ENCODE peak calls at places on chromosomes 4 and X, in five cellular contexts. Q, A, V, N and S are unnamed samples.

GRCh38 chrX:119696251-119696890 is 3.4 kb upstream of the SEPTIN6 start:
- DNase-seq in Q (no peak), A (no peak), V (no peak), N (no peak), S (no peak)

GRCh38 chr4:110970642-110971041 is 347.8 kb upstream of the PITX2 start:
- DNase-seq in Q (no peak), A (peak), V (no peak), N (no peak), S (no peak)

GRCh38 chr4:17911608-17912007 is 100.8 kb downstream of the NCAPG start:
- DNase-seq in Q (no peak), A (no peak), V (no peak), N (no peak), S (no peak)

GRCh38 chrX:82765806-82766205 is 742.3 kb upstream of the POU3F4 start:
- DNase-seq in Q (no peak), A (no peak), V (no peak), N (no peak), S (no peak)

GRCh38 chr4:83320548-83320947 is 14.1 kb downstream of the HPSE start:
- DNase-seq in Q (peak), A (peak), V (peak), N (peak), S (no peak)

GRCh38 chr4:124641715-124642380 is 70.7 kb downstream of the ANKRD50 start:
- DNase-seq in Q (no peak), A (no peak), V (no peak), N (no peak), S (no peak)

GRCh38 chrX:53281321-53281822 is at the start of gene IQSEC2:
- DNase-seq in Q (peak), A (peak), V (peak), N (peak), S (peak)

GRCh38 chrX:23035493-23035892 is 35.7 kb downstream of the DDX53 start:
- DNase-seq in Q (no peak), A (no peak), V (no peak), N (no peak), S (no peak)

GRCh38 chrX:103628386-103629290 is at the start of gene TCEAL1:
- DNase-seq in Q (peak), A (peak), V (peak), N (peak), S (peak)

GRCh38 chrX:3403748-3404147 is 57.3 kb upstream of the MXRA5 start:
- DNase-seq in Q (no peak), A (no peak), V (no peak), N (no peak), S (no peak)

GRCh38 chr4:129346760-129347159 is 250.8 kb downstream of the C4orf33 start:
- DNase-seq in Q (no peak), A (no peak), V (no peak), N (no peak), S (no peak)

GRCh38 chr4:123034023-123034422 is 111.6 kb upstream of the NUDT6 start:
- DNase-seq in Q (no peak), A (no peak), V (no peak), N (no peak), S (no peak)

GRCh38 chr4:25081866-25082471 is 51.2 kb upstream of the LGI2 start:
- DNase-seq in Q (no peak), A (no peak), V (no peak), N (no peak), S (no peak)

GRCh38 chrX:48972214-48973164 is 845 bp upstream of the KCND1 start:
- DNase-seq in Q (peak), A (peak), V (no peak), N (peak), S (no peak)

GRCh38 chrX:12421918-12422317 is 283.6 kb downstream of the FRMPD4 start:
- DNase-seq in Q (no peak), A (no peak), V (no peak), N (no peak), S (no peak)

GRCh38 chr4:172725581-172725980 is 443.0 kb upstream of the GALNT7 start:
- DNase-seq in Q (no peak), A (no peak), V (no peak), N (no peak), S (no peak)

GRCh38 chr4:177938226-177938625 is 496.0 kb upstream of the AGA start:
- DNase-seq in Q (no peak), A (no peak), V (no peak), N (no peak), S (no peak)

GRCh38 chr4:73836373-73837269 is at the start of gene CXCL6:
- DNase-seq in Q (no peak), A (peak), V (peak), N (peak), S (no peak)

GRCh38 chr4:86816463-86817107 is 32.6 kb downstream of the SLC10A6 start:
- DNase-seq in Q (no peak), A (no peak), V (no peak), N (peak), S (no peak)

GRCh38 chr4:76782837-76783236 is 115.1 kb downstream of the SOWAHB start:
- DNase-seq in Q (no peak), A (no peak), V (no peak), N (no peak), S (no peak)

GRCh38 chr4:140151700-140152014 is 2.3 kb downstream of the MAML3 start:
- DNase-seq in Q (peak), A (peak), V (peak), N (peak), S (peak)

GRCh38 chrX:39067866-39068265 is 266.6 kb downstream of the MID1IP1 start:
- DNase-seq in Q (no peak), A (no peak), V (no peak), N (no peak), S (no peak)

GRCh38 chrX:44675364-44676024 is 132.8 kb upstream of the FUNDC1 start:
- DNase-seq in Q (peak), A (no peak), V (no peak), N (peak), S (no peak)

GRCh38 chrX:44669626-44670025 is 127.0 kb upstream of the FUNDC1 start:
- DNase-seq in Q (no peak), A (no peak), V (no peak), N (no peak), S (no peak)

GRCh38 chrX:44674906-44675305 is 132.2 kb upstream of the FUNDC1 start:
- DNase-seq in Q (no peak), A (no peak), V (no peak), N (no peak), S (no peak)
- H3K27ac ChIP-seq in Q (no peak), A (no peak), V (no peak), N (no peak), S (no peak)

GRCh38 chr4:16196482-16197393 is 29.5 kb downstream of the TAPT1 start:
- DNase-seq in Q (no peak), A (peak), V (no peak), N (no peak), S (no peak)
- TF ChIP-seq CTCF in Q (peak), A (peak), V (peak), N (peak), S (peak)

GRCh38 chrX:128287693-128288092 is 235.5 kb upstream of the ACTRT1 start:
- DNase-seq in Q (no peak), A (no peak), V (no peak), N (no peak), S (no peak)
- H3K4me3 ChIP-seq in Q (no peak), A (no peak), V (no peak), N (no peak), S (no peak)

GRCh38 chr4:6750302-6751221 is 32.0 kb upstream of the KIAA0232 start:
- DNase-seq in Q (no peak), A (peak), V (no peak), N (no peak), S (no peak)
- H3K27ac ChIP-seq in Q (no peak), A (peak), V (peak), N (no peak), S (peak)